ENCODE peak calls at places on chromosomes 13 and 19, in four cellular contexts. H is cardiac muscle cell, L is AG04450, S is breast epithelium. Q is an unnamed sample.

GRCh38 chr19:11125994-11126685 is 29.4 kb downstream of the SPC24 start:
- DNase-seq in S (peak), H (peak), L (peak), Q (peak)

GRCh38 chr19:9757544-9758501 is 10.7 kb downstream of the ZNF846 start:
- DNase-seq in H (no peak), S (no peak), L (no peak), Q (no peak)

GRCh38 chr13:33556828-33557227 is 261.1 kb upstream of the RFC3 start:
- DNase-seq in H (no peak), L (no peak), S (no peak), Q (no peak)

GRCh38 chr13:109567315-109567714 is 219.1 kb downstream of the IRS2 start:
- DNase-seq in S (no peak), L (no peak), H (no peak), Q (no peak)

GRCh38 chr13:41059466-41059865 is 1.8 kb upstream of the WBP4 start:
- DNase-seq in S (no peak), L (no peak), H (no peak), Q (peak)

GRCh38 chr19:39415111-39416046 is 2.9 kb downstream of the PLEKHG2 start:
- DNase-seq in H (no peak), L (no peak), S (no peak), Q (peak)

GRCh38 chr19:10454267-10454666 is 33.9 kb downstream of the PDE4A start:
- DNase-seq in L (no peak), H (peak), S (no peak), Q (peak)

GRCh38 chr13:88643233-88643632 is 972.1 kb downstream of the SLITRK5 start:
- DNase-seq in L (no peak), H (no peak), S (no peak), Q (no peak)

GRCh38 chr19:33214621-33215020 is 11.0 kb downstream of the SLC7A10 start:
- DNase-seq in S (no peak), H (peak), L (no peak), Q (peak)

GRCh38 chr13:101747039-101747438 is 294.6 kb downstream of the ITGBL1 start:
- DNase-seq in L (no peak), S (no peak), H (no peak), Q (no peak)

GRCh38 chr19:3881272-3882040 is 971 bp downstream of the ATCAY start:
- DNase-seq in L (no peak), S (no peak), H (no peak), Q (peak)

GRCh38 chr19:49342291-49342721 is 7.1 kb downstream of the CD37 start:
- DNase-seq in H (no peak), S (no peak), L (no peak), Q (peak)

GRCh38 chr13:62510906-62511655 is 1095.4 kb upstream of the PCDH20 start:
- DNase-seq in H (no peak), S (no peak), L (no peak), Q (no peak)

GRCh38 chr19:19775891-19776205 is 42.9 kb upstream of the ZNF14 start:
- DNase-seq in S (no peak), L (no peak), H (no peak), Q (no peak)
- H3K27ac ChIP-seq in S (peak), L (peak), H (peak), Q (peak)

DNA sequence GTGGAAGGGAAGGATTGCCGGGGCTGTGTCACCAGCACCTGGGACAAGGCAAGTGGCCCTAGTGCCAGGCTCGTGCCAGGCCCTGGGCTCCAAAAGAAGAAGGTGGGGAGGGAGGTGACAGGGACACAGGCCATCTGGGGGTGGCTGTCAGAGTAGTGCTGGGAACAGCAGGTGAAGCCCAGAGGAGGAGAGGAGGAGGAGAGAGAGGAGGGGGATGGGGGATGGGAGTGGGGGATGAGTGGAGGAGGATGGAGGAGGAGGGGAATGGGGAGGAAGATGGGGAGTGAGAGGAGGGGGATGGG is 18.7 kb downstream of the LSM4 start:
- DNase-seq in L (no peak), S (no peak), H (no peak), Q (no peak)
- H3K4me3 ChIP-seq in L (no peak), S (peak), H (no peak), Q (peak)

GRCh38 chr19:17497149-17497798 is 14.2 kb upstream of the PGLS start:
- DNase-seq in L (no peak), S (no peak), H (no peak), Q (peak)
- H3K27ac ChIP-seq in L (no peak), S (no peak), H (peak), Q (no peak)

GRCh38 chr13:51245583-51245982 is 23.4 kb downstream of the FAM124A start:
- DNase-seq in H (no peak), L (no peak), S (no peak), Q (no peak)
- H3K4me3 ChIP-seq in H (no peak), L (no peak), S (no peak), Q (no peak)

Q was measured in osteoblast.